ENCODE peak calls at places on chromosome 19, in four cellular contexts. K is stomach, O is SK-N-SH, R is upper lobe of left lung. U is an unnamed sample.

GRCh38 chr19:2716722-2717637 is 4.2 kb downstream of the DIRAS1 start:
- DNase-seq in K (no peak), R (no peak), O (peak), U (no peak)

GRCh38 chr19:51365211-51366049 is 758 bp downstream of the ETFB start:
- DNase-seq in K (peak), R (peak), O (no peak), U (peak)

GRCh38 chr19:31272707-31273106 is 76.5 kb downstream of the TSHZ3 start:
- DNase-seq in R (no peak), O (no peak), K (no peak), U (no peak)

GRCh38 chr19:38173324-38174041 is 50.5 kb downstream of the DPF1 start:
- DNase-seq in K (peak), O (peak), R (no peak), U (no peak)

GRCh38 chr19:30225615-30226463 is 146.3 kb upstream of the ZNF536 start:
- DNase-seq in R (no peak), O (peak), K (no peak), U (no peak)

GRCh38 chr19:28358604-28359003 is 854.3 kb downstream of the UQCRFS1 start:
- DNase-seq in R (no peak), K (no peak), O (no peak), U (no peak)

GRCh38 chr19:37564624-37565369 is 29.8 kb downstream of the ZNF571 start:
- DNase-seq in R (no peak), K (no peak), O (no peak), U (no peak)

GRCh38 chr19:55549500-55550320 is 4.4 kb upstream of the SBK3 start:
- DNase-seq in O (no peak), K (peak), R (no peak), U (peak)

GRCh38 chr19:19533826-19534225 is 4.2 kb upstream of the CILP2 start:
- DNase-seq in O (no peak), R (no peak), K (no peak), U (no peak)

GRCh38 chr19:2969104-2969504 is 8.3 kb upstream of the TLE6 start:
- DNase-seq in R (no peak), K (peak), O (peak), U (peak)

GRCh38 chr19:7847664-7848063 is 17.6 kb downstream of the EVI5L start:
- DNase-seq in K (no peak), R (no peak), O (no peak), U (no peak)

GRCh38 chr19:38709671-38710415 is 34.4 kb downstream of the CAPN12 start:
- DNase-seq in K (no peak), R (no peak), O (no peak), U (no peak)

GRCh38 chr19:5903054-5903501 is 512 bp downstream of the NDUFA11 start:
- DNase-seq in R (no peak), O (no peak), K (no peak), U (no peak)

GRCh38 chr19:5905072-5905778 is 553 bp downstream of the VMAC start:
- DNase-seq in R (no peak), K (no peak), O (no peak), U (no peak)

GRCh38 chr19:5900976-5901375 is 2.6 kb downstream of the NDUFA11 start:
- DNase-seq in O (no peak), K (no peak), R (no peak), U (no peak)

GRCh38 chr19:5904302-5905071 is at the start of gene VMAC:
- DNase-seq in R (peak), K (peak), O (peak), U (peak)

DNA sequence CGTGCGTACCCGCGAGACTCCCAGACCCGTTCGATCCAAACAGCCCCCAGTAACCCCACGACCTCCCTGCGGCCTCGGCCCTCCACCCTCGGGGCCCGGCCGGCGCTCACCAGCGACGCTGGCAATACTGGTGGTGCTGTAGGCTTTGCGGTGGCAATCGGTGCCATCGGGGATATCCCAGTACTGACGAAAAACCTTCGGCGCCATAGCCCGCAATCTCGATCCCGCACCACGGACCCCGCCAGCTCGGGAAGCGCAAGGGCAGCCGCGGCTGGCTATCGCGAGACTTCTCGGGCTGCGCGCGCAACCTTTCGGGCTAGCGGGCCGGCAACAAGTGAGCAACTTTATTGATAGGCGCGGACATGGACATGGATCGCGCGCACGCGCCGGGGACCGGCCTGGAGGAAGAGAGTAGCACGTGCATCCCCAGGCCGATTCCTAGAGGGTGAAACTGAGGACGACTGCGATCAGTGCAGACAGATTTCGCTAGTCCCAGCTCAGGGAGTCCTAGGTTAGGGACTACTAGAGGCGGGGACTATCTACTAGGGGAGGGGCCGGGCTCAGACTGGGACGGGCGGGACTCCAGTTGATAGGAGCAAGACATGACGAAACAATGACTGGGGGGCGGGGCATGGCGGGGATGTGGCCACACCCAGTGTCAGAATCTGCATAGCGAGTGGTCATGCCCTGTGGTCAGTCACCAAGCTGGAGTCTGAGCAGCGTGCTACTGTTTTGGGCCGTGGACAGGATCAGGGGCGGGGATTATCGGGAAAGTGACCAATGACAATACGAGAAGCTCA is at the start of gene NDUFA11:
- DNase-seq in K (peak), R (peak), O (peak), U (peak)
- TF ChIP-seq EP300 in K (no peak), R (no peak), O (no peak), U (no peak)

GRCh38 chr19:6529937-6530384 is 865 bp upstream of the TNFSF9 start:
- DNase-seq in K (no peak), O (no peak), R (no peak), U (no peak)
- TF ChIP-seq CTCF in K (no peak), O (no peak), R (no peak), U (no peak)

DNA sequence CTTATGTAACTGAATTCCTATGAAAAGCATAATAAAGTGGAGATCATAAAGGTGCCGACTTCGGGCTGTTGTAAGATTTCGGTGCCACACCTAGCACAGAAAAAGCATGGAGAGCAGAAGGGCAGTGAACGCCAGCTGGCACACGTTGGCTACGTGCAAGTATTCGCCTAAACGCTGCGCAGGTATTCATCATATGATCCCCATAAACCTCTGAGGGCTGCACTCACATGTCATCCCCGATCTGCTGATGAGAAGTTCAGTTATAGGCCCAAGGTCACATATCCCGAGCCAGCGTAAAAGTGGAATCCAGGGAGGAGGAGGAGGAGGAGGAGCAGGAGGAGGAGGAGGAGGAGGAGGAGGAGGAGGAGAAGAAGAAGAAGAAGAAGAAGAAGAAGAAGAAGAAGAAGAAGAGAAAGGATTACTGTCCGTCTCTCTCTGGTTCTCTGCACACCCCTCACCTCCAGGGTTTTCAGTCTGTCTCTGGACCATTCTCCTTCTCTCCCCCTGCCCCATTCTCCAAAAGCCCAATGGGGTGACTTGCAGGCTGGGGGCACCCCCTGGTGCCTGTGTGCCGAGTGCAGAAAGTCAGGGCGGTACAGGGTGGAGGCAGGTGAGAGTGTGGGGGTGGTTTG is 18.6 kb upstream of the CYP2S1 start:
- DNase-seq in K (peak), R (no peak), O (no peak), U (peak)
- TF ChIP-seq EP300 in K (no peak), R (no peak), O (no peak), U (peak)

GRCh38 chr19:23996549-23996948 is 81.9 kb downstream of the ZNF726 start:
- DNase-seq in K (no peak), O (peak), R (no peak), U (no peak)
- TF ChIP-seq CTCF in K (no peak), O (peak), R (no peak), U (peak)

DNA sequence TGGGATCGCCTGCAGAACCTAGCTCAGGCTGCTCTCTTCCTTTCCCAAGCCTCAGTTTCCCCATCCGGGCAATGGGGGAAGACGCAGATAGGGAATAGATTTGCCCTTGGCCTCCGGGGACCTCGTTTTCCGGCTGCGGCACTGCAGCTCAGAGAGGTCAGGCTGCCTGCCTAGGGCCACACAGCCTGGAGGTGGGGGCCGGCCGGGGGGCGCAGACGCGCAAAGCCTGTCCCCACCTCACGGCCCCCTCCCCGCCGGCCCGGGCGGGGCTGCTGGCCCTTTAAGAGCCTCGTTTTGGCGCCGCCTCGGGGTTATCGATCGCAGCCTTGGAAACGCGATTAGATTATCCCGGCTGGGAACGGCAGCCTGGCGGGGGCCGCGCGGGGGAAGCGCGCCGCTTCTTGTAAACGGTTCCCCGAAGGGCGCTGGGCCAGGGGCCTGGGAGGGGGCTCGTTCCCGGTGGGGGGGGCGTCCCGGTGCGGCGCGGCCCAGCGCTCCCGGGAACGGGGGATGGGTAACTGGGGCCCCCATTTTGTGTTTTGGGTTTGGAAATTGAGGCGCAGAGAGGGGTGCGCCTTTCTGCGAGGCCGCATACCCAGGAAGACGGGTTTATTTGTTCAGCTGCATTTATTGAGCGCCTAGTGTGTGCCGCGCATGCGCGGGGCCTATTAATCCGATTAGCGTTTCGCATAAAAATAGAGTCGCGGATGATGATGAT is 23.4 kb upstream of the TCF3 start:
- DNase-seq in O (peak), K (peak), R (no peak), U (no peak)
- TF ChIP-seq EP300 in O (no peak), K (no peak), R (no peak), U (no peak)

GRCh38 chr19:42148270-42148669 is 16.0 kb upstream of the POU2F2 start:
- DNase-seq in K (no peak), R (no peak), O (no peak), U (no peak)
- TF ChIP-seq CTCF in K (no peak), R (no peak), O (no peak), U (no peak)